ENCODE peak calls at places on chromosomes 13 and 19, in four cellular contexts. G is H1, N is HCT116, W is HepG2. V is an unnamed sample.

GRCh38 chr19:43784251-43784980 is 3.6 kb upstream of the KCNN4 start:
- DNase-seq in W (no peak), N (peak; percentile 77), G (no peak), V (no peak)

GRCh38 chr13:35552172-35552844 is 75.8 kb upstream of the MAB21L1 start:
- DNase-seq in N (no peak), G (no peak), W (no peak), V (no peak)

GRCh38 chr13:41019578-41020347 is 647 bp upstream of the ELF1 start:
- DNase-seq in W (peak; percentile 80), G (no peak), N (no peak), V (no peak)

GRCh38 chr13:32300406-32300805 is 14.8 kb downstream of the ZAR1L start:
- DNase-seq in W (no peak), N (no peak), G (no peak), V (no peak)

GRCh38 chr19:41319500-41320184 is 9.7 kb downstream of the CCDC97 start:
- DNase-seq in G (no peak), N (no peak), W (no peak), V (no peak)

GRCh38 chr13:45278096-45278645 is 62.8 kb downstream of the TPT1 start:
- DNase-seq in N (no peak), W (no peak), G (no peak), V (no peak)

GRCh38 chr13:30892966-30893365 is 13.1 kb upstream of the MEDAG start:
- DNase-seq in N (peak; percentile 77), W (peak; percentile 17), G (no peak), V (peak; percentile 22)

GRCh38 chr19:30651691-30652090 is 279.5 kb downstream of the ZNF536 start:
- DNase-seq in G (no peak), W (no peak), N (no peak), V (no peak)

GRCh38 chr13:47025791-47026419 is 129.1 kb upstream of the HTR2A start:
- DNase-seq in N (no peak), G (no peak), W (no peak), V (no peak)

GRCh38 chr19:55660991-55661390 is 6.2 kb downstream of the U2AF2 start:
- DNase-seq in W (no peak), G (no peak), N (no peak), V (no peak)

GRCh38 chr19:18865973-18866799 is 29.8 kb downstream of the CERS1 start:
- DNase-seq in W (peak; percentile 35), G (no peak), N (no peak), V (peak; percentile 56)

GRCh38 chr13:111114362-111115050 is 604 bp upstream of the ARHGEF7 start:
- DNase-seq in W (no peak), N (no peak), G (no peak), V (peak; percentile 66)

GRCh38 chr13:55567721-55568625 is 1572.7 kb upstream of the PRR20A start:
- DNase-seq in G (no peak), W (no peak), N (no peak), V (no peak)

GRCh38 chr13:27280841-27281240 is 10.2 kb downstream of the RASL11A start:
- DNase-seq in W (no peak), G (no peak), N (no peak), V (no peak)

GRCh38 chr13:93872376-93872775 is 607.1 kb downstream of the DCT start:
- DNase-seq in G (no peak), W (no peak), N (no peak), V (no peak)

GRCh38 chr19:52522555-52522954 is 4.9 kb upstream of the ZNF808 start:
- DNase-seq in N (no peak), W (no peak), G (no peak), V (no peak)
- TF ChIP-seq JUND in N (no peak), W (no peak), G (no peak), V (no peak)

DNA sequence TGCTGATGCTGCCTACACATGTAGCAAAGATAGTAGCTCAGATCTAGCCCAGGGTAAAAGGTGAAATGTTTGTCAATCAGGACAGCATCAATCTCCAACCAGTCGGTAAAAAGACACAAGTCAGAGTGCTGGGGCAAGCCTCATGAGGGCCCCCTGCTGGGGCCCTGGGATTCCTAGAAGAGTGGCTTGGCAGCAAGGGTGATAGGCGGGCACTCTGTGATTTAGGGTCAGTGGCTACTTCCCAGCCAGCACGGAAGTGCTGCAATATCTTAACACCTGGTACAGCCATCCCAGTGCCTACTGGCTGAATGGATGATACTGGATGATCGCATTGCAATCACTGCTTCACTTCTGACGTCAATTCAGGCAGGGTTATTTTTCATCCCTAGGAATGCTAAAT is 432.2 kb downstream of the FGF9 start:
- DNase-seq in G (no peak), W (no peak), N (no peak), V (peak; percentile 2)
- TF ChIP-seq JUND in G (no peak), W (no peak), N (no peak), V (no peak)

GRCh38 chr19:811007-811434 is 10.7 kb downstream of the PLPPR3 start:
- DNase-seq in G (no peak), N (no peak), W (no peak), V (no peak)

GRCh38 chr19:811511-812048 is 10.2 kb downstream of the PLPPR3 start:
- DNase-seq in N (no peak), G (no peak), W (no peak), V (no peak)

GRCh38 chr19:808176-808741 is 11.0 kb downstream of the PTBP1 start:
- DNase-seq in W (no peak), G (no peak), N (no peak), V (no peak)

GRCh38 chr19:812049-812816 is 9.5 kb downstream of the PLPPR3 start:
- DNase-seq in N (no peak), W (no peak), G (no peak), V (no peak)

DNA sequence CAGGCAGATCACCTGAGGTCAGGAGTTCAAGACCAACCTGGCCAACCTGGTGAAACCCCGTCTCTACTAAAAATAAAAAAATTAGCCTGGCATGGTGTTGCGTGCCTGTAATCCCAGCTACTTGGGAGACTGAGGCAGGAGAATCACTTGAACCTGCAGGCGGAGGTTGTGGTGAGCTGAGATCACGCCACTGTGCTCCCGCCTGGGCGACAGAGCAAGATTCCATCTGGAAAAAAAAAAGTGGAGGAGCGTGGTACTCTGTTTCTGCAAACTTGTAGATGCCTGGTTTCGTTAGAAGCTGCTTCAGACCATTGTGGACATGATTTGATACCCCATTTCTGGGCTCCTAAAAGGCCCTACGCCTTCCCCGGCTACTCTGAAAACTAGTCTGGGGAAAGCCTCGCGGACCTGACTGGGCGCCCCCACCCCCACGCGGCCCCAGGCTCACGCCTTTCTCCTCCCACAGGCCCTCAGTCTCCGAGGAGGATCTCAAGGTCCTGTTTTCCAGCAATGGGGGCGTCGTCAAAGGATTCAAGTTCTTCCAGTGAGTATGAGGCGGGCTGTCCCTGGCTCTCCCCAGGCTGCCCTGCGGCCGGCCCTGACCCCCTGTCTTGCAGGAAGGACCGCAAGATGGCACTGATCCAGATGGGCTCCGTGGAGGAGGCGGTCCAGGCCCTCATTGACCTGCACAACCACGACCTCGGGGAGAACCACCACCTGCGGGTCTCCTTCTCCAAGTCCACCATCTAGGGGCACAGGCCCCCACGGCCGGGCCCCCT is 11.5 kb downstream of the PLPPR3 start:
- DNase-seq in G (no peak), N (no peak), W (no peak), V (no peak)
- TF ChIP-seq JUND in G (no peak), N (no peak), W (no peak), V (no peak)

DNA sequence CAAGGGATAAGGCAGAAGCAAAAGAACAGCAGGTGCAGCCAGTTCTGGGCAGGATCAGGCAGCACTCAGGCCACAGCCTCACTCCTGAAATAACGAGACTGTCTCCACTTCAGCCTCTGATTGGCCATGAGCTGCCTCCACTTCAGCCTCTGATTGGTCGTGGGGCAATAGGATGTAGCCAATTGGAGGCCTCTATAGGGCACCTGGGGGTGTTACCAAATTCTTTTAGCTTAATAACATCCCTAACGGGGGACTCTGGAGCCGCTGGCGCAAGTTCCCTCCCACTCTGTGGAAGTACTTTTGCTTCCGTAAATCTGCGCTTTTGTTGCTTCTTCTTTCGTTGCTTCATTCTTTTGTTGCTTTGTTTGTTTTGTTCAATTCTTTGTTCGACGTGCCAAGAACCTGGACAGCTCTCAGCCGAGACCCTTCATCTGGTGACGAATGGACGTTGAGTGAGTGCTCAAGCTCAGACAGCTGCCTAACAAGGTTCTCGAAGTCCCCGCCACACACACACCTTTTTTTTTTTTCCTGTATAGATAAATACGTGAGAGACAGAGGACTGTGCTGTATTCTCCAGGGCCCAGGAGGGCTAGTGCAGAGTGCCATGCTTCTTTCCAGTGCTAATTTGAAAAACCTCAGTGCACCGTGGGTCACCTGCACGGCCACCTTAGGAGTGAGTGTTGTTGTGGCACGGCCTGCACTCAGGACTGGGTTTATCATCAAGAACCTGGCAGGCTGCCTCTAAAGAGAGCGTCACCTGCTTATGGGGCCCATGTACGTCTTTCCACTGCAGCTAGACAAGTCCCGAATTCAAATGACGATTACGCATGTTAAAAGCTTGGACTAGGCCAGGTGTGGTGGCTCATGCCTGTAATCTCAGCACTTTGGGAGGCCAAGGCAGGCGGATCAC is 32.0 kb upstream of the TUBGCP3 start:
- DNase-seq in W (no peak), G (no peak), N (peak; percentile 38), V (no peak)
- TF ChIP-seq JUND in W (no peak), G (no peak), N (no peak), V (no peak)

GRCh38 chr19:2168619-2169424 is 5.1 kb downstream of the DOT1L start:
- DNase-seq in N (peak; percentile 98), G (no peak), W (peak; percentile 99), V (peak; percentile 56)

GRCh38 chr19:2170987-2171348 is 7.2 kb downstream of the DOT1L start:
- DNase-seq in G (no peak), W (no peak), N (no peak), V (no peak)

GRCh38 chr19:2170219-2170618 is 6.5 kb downstream of the DOT1L start:
- DNase-seq in G (no peak), W (no peak), N (no peak), V (no peak)

GRCh38 chr19:2166741-2167738 is 3.3 kb downstream of the DOT1L start:
- DNase-seq in N (no peak), G (no peak), W (peak; percentile 79), V (no peak)

GRCh38 chr19:2167896-2168618 is 4.3 kb downstream of the DOT1L start:
- DNase-seq in N (no peak), W (peak; percentile 24), G (no peak), V (no peak)
- TF ChIP-seq JUND in N (no peak), W (no peak), G (no peak), V (no peak)

DNA sequence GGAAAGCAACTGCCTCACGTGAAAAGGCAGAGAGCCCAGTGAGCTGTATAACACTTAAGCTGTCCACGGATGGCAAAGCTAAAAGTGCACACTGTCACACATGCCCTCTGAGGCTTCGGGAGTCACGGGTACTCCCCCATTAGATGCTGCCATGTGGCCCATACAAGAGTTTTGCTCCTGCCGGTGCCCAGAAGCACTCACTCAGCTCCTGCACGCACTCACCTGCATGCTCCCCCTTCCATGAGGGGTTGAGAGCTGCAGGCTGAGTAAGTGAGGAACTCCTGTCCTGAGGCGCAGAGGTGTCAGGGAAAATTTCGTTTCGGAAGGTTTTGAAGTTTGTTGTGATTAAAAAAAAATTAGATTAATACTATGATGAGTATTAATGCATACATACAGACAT is 939.2 kb upstream of the ATXN8OS start:
- DNase-seq in N (no peak), G (no peak), W (no peak), V (no peak)
- TF ChIP-seq JUND in N (no peak), G (no peak), W (no peak), V (no peak)

DNA sequence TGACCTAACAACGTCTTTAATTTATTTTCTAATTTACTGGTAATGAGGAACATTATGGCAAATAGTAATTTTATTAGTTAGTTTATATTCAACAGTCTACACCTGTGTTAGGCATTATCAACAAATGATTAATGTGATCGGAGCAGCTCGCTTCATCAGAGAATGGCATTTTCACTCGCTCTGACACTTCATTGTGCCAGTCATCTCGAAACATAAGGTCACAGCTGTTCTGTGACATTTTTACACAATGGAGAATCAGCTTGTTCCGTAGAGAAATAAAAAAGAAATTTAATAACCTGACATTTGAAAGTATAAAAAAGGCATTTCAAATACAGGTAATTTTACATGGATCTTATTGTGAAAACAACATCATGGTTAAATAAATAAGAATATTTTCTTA is 858.4 kb downstream of the SLITRK6 start:
- DNase-seq in N (no peak), G (no peak), W (no peak), V (no peak)
- TF ChIP-seq JUND in N (no peak), G (no peak), W (no peak), V (no peak)

GRCh38 chr13:104105418-104106355 is 1039.5 kb upstream of the SLC10A2 start:
- DNase-seq in G (no peak), W (no peak), N (no peak), V (no peak)
- TF ChIP-seq JUND in G (no peak), W (no peak), N (no peak), V (no peak)

V was measured in T47D.